ENCODE peak calls at places on chromosomes 2 and 18, in four cellular contexts. C is coronary artery, D is HT1080, L is naive B cell. R is an unnamed sample.

GRCh38 chr2:120052597-120052996 is 39.7 kb downstream of the EPB41L5 start:
- DNase-seq in C (no peak), D (no peak), L (no peak), R (no peak)

GRCh38 chr2:112958428-112959108 is 19.2 kb upstream of the IL36G start:
- DNase-seq in C (no peak), D (peak; percentile 70), L (peak; percentile 25), R (peak; percentile 33)

GRCh38 chr2:53568463-53568862 is 199.1 kb upstream of the CHAC2 start:
- DNase-seq in C (no peak), D (peak; percentile 53), L (no peak), R (no peak)

GRCh38 chr2:58057890-58058590 is 11.4 kb downstream of the VRK2 start:
- DNase-seq in C (no peak), D (no peak), L (no peak), R (no peak)

GRCh38 chr18:61398961-61399632 is 65.9 kb downstream of the CDH20 start:
- DNase-seq in C (no peak), D (peak; percentile 35), L (no peak), R (no peak)

GRCh38 chr18:57898506-57899124 is 95.5 kb upstream of the ATP8B1 start:
- DNase-seq in C (no peak), D (peak; percentile 83), L (no peak), R (peak; percentile 6)

GRCh38 chr18:78697446-78697845 is 282.2 kb upstream of the SALL3 start:
- DNase-seq in C (no peak), D (no peak), L (no peak), R (no peak)

GRCh38 chr18:77251730-77252050 is 2.0 kb downstream of the GALR1 start:
- DNase-seq in C (no peak), D (no peak), L (no peak), R (no peak)

GRCh38 chr18:55695091-55695490 is 107.1 kb upstream of the TCF4 start:
- DNase-seq in C (no peak), D (no peak), L (no peak), R (no peak)

GRCh38 chr2:38797276-38797675 is 19.3 kb downstream of the GEMIN6 start:
- DNase-seq in C (no peak), D (no peak), L (no peak), R (peak; percentile 52)

GRCh38 chr18:9095297-9096012 is 7.0 kb upstream of the NDUFV2 start:
- DNase-seq in C (no peak), D (no peak), L (peak; percentile 23), R (no peak)

GRCh38 chr2:175030380-175031271 is 25.4 kb upstream of the CHN1 start:
- DNase-seq in C (no peak), D (peak; percentile 49), L (no peak), R (peak; percentile 26)

GRCh38 chr18:33841221-33841967 is 263.4 kb downstream of the ASXL3 start:
- DNase-seq in C (no peak), D (no peak), L (no peak), R (no peak)

GRCh38 chr2:197209742-197210408 is 100.7 kb downstream of the ANKRD44 start:
- DNase-seq in C (no peak), D (peak; percentile 70), L (peak; percentile 62), R (no peak)

GRCh38 chr2:39432701-39433100 is 4.4 kb downstream of the MAP4K3 start:
- DNase-seq in C (no peak), D (no peak), L (no peak), R (no peak)